ENCODE peak calls at places on chromosomes 13 and 19, in six cellular contexts. E, C, F, U, L and J are unnamed samples.

GRCh38 chr19:23070353-23070781 is 46.5 kb upstream of the ZNF730 start:
- DNase-seq in L (no peak), E (no peak), C (no peak), U (no peak), F (no peak), J (no peak)

GRCh38 chr13:75326173-75327131 is 155.5 kb downstream of the TBC1D4 start:
- DNase-seq in E (no peak), C (no peak), L (peak), U (no peak), F (no peak), J (no peak)

GRCh38 chr19:50949792-50950320 is 3.0 kb downstream of the KLK5 start:
- DNase-seq in C (no peak), E (no peak), L (no peak), F (no peak), U (no peak), J (no peak)

GRCh38 chr19:3336680-3337523 is 29.5 kb upstream of the NFIC start:
- DNase-seq in C (peak), E (peak), U (peak), L (no peak), F (no peak), J (peak)

GRCh38 chr13:59743195-59743594 is 420.5 kb downstream of the DIAPH3 start:
- DNase-seq in E (no peak), F (no peak), C (no peak), L (no peak), U (no peak), J (no peak)

GRCh38 chr19:447816-448546 is 12.9 kb downstream of the SHC2 start:
- DNase-seq in F (no peak), L (no peak), E (no peak), C (no peak), U (no peak), J (no peak)

GRCh38 chr13:99968521-99969367 is 2.8 kb downstream of the ZIC5 start:
- DNase-seq in L (no peak), U (no peak), F (peak), E (no peak), C (no peak), J (no peak)

GRCh38 chr13:106753241-106753640 is 185.3 kb upstream of the ARGLU1 start:
- DNase-seq in U (no peak), C (no peak), E (no peak), L (no peak), F (no peak), J (no peak)

GRCh38 chr13:105960326-105960725 is 575.1 kb downstream of the EFNB2 start:
- DNase-seq in L (no peak), F (no peak), C (no peak), U (no peak), E (no peak), J (no peak)

GRCh38 chr13:18948012-18948663 is 233.5 kb downstream of the TUBA3C start:
- DNase-seq in F (no peak), C (no peak), U (no peak), L (no peak), E (no peak), J (no peak)

GRCh38 chr13:42063105-42063504 is 14.7 kb downstream of the DGKH start:
- DNase-seq in C (no peak), U (no peak), E (no peak), L (no peak), F (no peak), J (no peak)

GRCh38 chr13:50357586-50358118 is 342.4 kb downstream of the KCNRG start:
- DNase-seq in F (no peak), L (no peak), U (no peak), C (no peak), E (no peak), J (no peak)